ENCODE peak calls at places on chromosome 11, in eight cellular contexts. One of them, this sample, is unnamed.

GRCh38 chr11:76419896-76420295 is 24.9 kb upstream of the EMSY start:
- DNase-seq in tibial artery: no peak
- DNase-seq in HS-27A: no peak
- DNase-seq in ELR: peak; percentile 19
- DNase-seq in NCI-H2029 treated with DMSO at 0.1 percent for 48 hours: no peak
- DNase-seq in LHCN-M2: no peak
- DNase-seq in HCT116: no peak
- DNase-seq in ovary: no peak
- DNase-seq in this sample: no peak

GRCh38 chr11:95363710-95364109 is 132.7 kb upstream of the SESN3 start:
- DNase-seq in tibial artery: no peak
- DNase-seq in HS-27A: no peak
- DNase-seq in ELR: no peak
- DNase-seq in NCI-H2029 treated with DMSO at 0.1 percent for 48 hours: no peak
- DNase-seq in LHCN-M2: no peak
- DNase-seq in HCT116: no peak
- DNase-seq in ovary: no peak
- DNase-seq in this sample: no peak

GRCh38 chr11:112903310-112903709 is 57.9 kb upstream of the NCAM1 start:
- DNase-seq in tibial artery: no peak
- DNase-seq in HS-27A: no peak
- DNase-seq in ELR: no peak
- DNase-seq in NCI-H2029 treated with DMSO at 0.1 percent for 48 hours: peak; percentile 33
- DNase-seq in LHCN-M2: no peak
- DNase-seq in HCT116: no peak
- DNase-seq in ovary: no peak
- DNase-seq in this sample: peak; percentile 94

GRCh38 chr11:5618807-5619206 is 6.0 kb upstream of the TRIM34 start:
- DNase-seq in tibial artery: no peak
- DNase-seq in HS-27A: peak; percentile 79
- DNase-seq in ELR: peak; percentile 95
- DNase-seq in NCI-H2029 treated with DMSO at 0.1 percent for 48 hours: no peak
- DNase-seq in LHCN-M2: peak; percentile 81
- DNase-seq in HCT116: no peak
- DNase-seq in ovary: no peak
- DNase-seq in this sample: no peak

GRCh38 chr11:126405374-126405773 is 49.9 kb downstream of the ST3GAL4 start:
- DNase-seq in tibial artery: no peak
- DNase-seq in HS-27A: no peak
- DNase-seq in ELR: no peak
- DNase-seq in NCI-H2029 treated with DMSO at 0.1 percent for 48 hours: no peak
- DNase-seq in LHCN-M2: no peak
- DNase-seq in HCT116: peak; percentile 12
- DNase-seq in ovary: no peak
- DNase-seq in this sample: no peak

GRCh38 chr11:117230286-117230961 is 1.4 kb downstream of the PCSK7 start:
- DNase-seq in tibial artery: no peak
- DNase-seq in HS-27A: no peak
- DNase-seq in ELR: peak; percentile 30
- DNase-seq in NCI-H2029 treated with DMSO at 0.1 percent for 48 hours: no peak
- DNase-seq in LHCN-M2: peak; percentile 33
- DNase-seq in HCT116: no peak
- DNase-seq in ovary: no peak
- DNase-seq in this sample: no peak

GRCh38 chr11:131370090-131370751 is at the start of gene NTM:
- DNase-seq in tibial artery: peak; percentile 52
- DNase-seq in HS-27A: no peak
- DNase-seq in ELR: no peak
- DNase-seq in NCI-H2029 treated with DMSO at 0.1 percent for 48 hours: no peak
- DNase-seq in LHCN-M2: peak; percentile 78
- DNase-seq in HCT116: no peak
- DNase-seq in ovary: no peak
- DNase-seq in this sample: peak; percentile 93

GRCh38 chr11:105181100-105181499 is 41.5 kb upstream of the CARD18 start:
- DNase-seq in tibial artery: no peak
- DNase-seq in HS-27A: no peak
- DNase-seq in ELR: peak; percentile 55
- DNase-seq in NCI-H2029 treated with DMSO at 0.1 percent for 48 hours: no peak
- DNase-seq in LHCN-M2: peak; percentile 71
- DNase-seq in HCT116: no peak
- DNase-seq in ovary: no peak
- DNase-seq in this sample: peak; percentile 66

GRCh38 chr11:116132273-116132978 is 628.2 kb upstream of the CADM1 start:
- DNase-seq in tibial artery: no peak
- DNase-seq in HS-27A: no peak
- DNase-seq in ELR: no peak
- DNase-seq in NCI-H2029 treated with DMSO at 0.1 percent for 48 hours: no peak
- DNase-seq in LHCN-M2: no peak
- DNase-seq in HCT116: no peak
- DNase-seq in ovary: no peak
- DNase-seq in this sample: no peak

GRCh38 chr11:64903291-64903833 is 13.6 kb downstream of the ATG2A start:
- DNase-seq in tibial artery: no peak
- DNase-seq in HS-27A: no peak
- DNase-seq in ELR: no peak
- DNase-seq in NCI-H2029 treated with DMSO at 0.1 percent for 48 hours: no peak
- DNase-seq in LHCN-M2: no peak
- DNase-seq in HCT116: no peak
- DNase-seq in ovary: no peak
- DNase-seq in this sample: no peak

GRCh38 chr11:105621985-105622384 is 12.1 kb downstream of the GRIA4 start:
- DNase-seq in tibial artery: no peak
- DNase-seq in HS-27A: no peak
- DNase-seq in ELR: peak; percentile 48
- DNase-seq in NCI-H2029 treated with DMSO at 0.1 percent for 48 hours: no peak
- DNase-seq in LHCN-M2: no peak
- DNase-seq in HCT116: no peak
- DNase-seq in ovary: no peak
- DNase-seq in this sample: no peak

GRCh38 chr11:64248578-64248977 is 1.8 kb upstream of the PPP1R14B start:
- DNase-seq in tibial artery: no peak
- DNase-seq in HS-27A: no peak
- DNase-seq in ELR: no peak
- DNase-seq in NCI-H2029 treated with DMSO at 0.1 percent for 48 hours: no peak
- DNase-seq in LHCN-M2: no peak
- DNase-seq in HCT116: no peak
- DNase-seq in ovary: no peak
- DNase-seq in this sample: no peak

GRCh38 chr11:72352859-72353551 is 81.3 kb downstream of the CLPB start:
- DNase-seq in tibial artery: no peak
- DNase-seq in HS-27A: no peak
- DNase-seq in ELR: peak; percentile 85
- DNase-seq in NCI-H2029 treated with DMSO at 0.1 percent for 48 hours: no peak
- DNase-seq in LHCN-M2: peak; percentile 69
- DNase-seq in HCT116: no peak
- DNase-seq in ovary: no peak
- DNase-seq in this sample: no peak

GRCh38 chr11:85961130-85961529 is 105.9 kb downstream of the CCDC83 start:
- DNase-seq in tibial artery: no peak
- DNase-seq in HS-27A: no peak
- DNase-seq in ELR: no peak
- DNase-seq in NCI-H2029 treated with DMSO at 0.1 percent for 48 hours: no peak
- DNase-seq in LHCN-M2: no peak
- DNase-seq in HCT116: no peak
- DNase-seq in ovary: no peak
- DNase-seq in this sample: no peak

GRCh38 chr11:70495351-70496310 is 97.3 kb downstream of the CTTN start:
- DNase-seq in tibial artery: no peak
- DNase-seq in HS-27A: no peak
- DNase-seq in ELR: no peak
- DNase-seq in NCI-H2029 treated with DMSO at 0.1 percent for 48 hours: peak; percentile 53
- DNase-seq in LHCN-M2: no peak
- DNase-seq in HCT116: no peak
- DNase-seq in ovary: no peak
- DNase-seq in this sample: no peak

GRCh38 chr11:119584193-119585037 is 144.6 kb downstream of the NECTIN1 start:
- DNase-seq in tibial artery: peak; percentile 34
- DNase-seq in HS-27A: peak; percentile 57
- DNase-seq in ELR: peak; percentile 75
- DNase-seq in NCI-H2029 treated with DMSO at 0.1 percent for 48 hours: peak; percentile 12
- DNase-seq in LHCN-M2: peak; percentile 58
- DNase-seq in HCT116: no peak
- DNase-seq in ovary: no peak
- DNase-seq in this sample: peak; percentile 70

GRCh38 chr11:123122341-123122740 is 60.4 kb upstream of the HSPA8 start:
- DNase-seq in tibial artery: peak; percentile 63
- DNase-seq in HS-27A: no peak
- DNase-seq in ELR: peak; percentile 20
- DNase-seq in NCI-H2029 treated with DMSO at 0.1 percent for 48 hours: no peak
- DNase-seq in LHCN-M2: peak; percentile 82
- DNase-seq in HCT116: no peak
- DNase-seq in ovary: peak; percentile 75
- DNase-seq in this sample: no peak

GRCh38 chr11:74168838-74169237 is 2.0 kb downstream of the C2CD3 start:
- DNase-seq in tibial artery: no peak
- DNase-seq in HS-27A: no peak
- DNase-seq in ELR: no peak
- DNase-seq in NCI-H2029 treated with DMSO at 0.1 percent for 48 hours: no peak
- DNase-seq in LHCN-M2: no peak
- DNase-seq in HCT116: no peak
- DNase-seq in ovary: no peak
- DNase-seq in this sample: no peak

GRCh38 chr11:12070446-12071267 is 39.7 kb upstream of the MICAL2 start:
- DNase-seq in tibial artery: no peak
- DNase-seq in HS-27A: no peak
- DNase-seq in ELR: no peak
- DNase-seq in NCI-H2029 treated with DMSO at 0.1 percent for 48 hours: no peak
- DNase-seq in LHCN-M2: peak; percentile 89
- DNase-seq in HCT116: no peak
- DNase-seq in ovary: no peak
- DNase-seq in this sample: no peak

GRCh38 chr11:94897330-94897768 is 76.0 kb downstream of the CWC15 start:
- DNase-seq in tibial artery: peak; percentile 48
- DNase-seq in HS-27A: no peak
- DNase-seq in ELR: peak; percentile 64
- DNase-seq in NCI-H2029 treated with DMSO at 0.1 percent for 48 hours: peak; percentile 37
- DNase-seq in LHCN-M2: peak; percentile 40
- DNase-seq in HCT116: peak; percentile 47
- DNase-seq in ovary: peak; percentile 67
- DNase-seq in this sample: peak; percentile 28

GRCh38 chr11:36736103-36736502 is 138.1 kb upstream of the RAG2 start:
- DNase-seq in tibial artery: no peak
- DNase-seq in HS-27A: no peak
- DNase-seq in ELR: no peak
- DNase-seq in NCI-H2029 treated with DMSO at 0.1 percent for 48 hours: no peak
- DNase-seq in LHCN-M2: no peak
- DNase-seq in HCT116: no peak
- DNase-seq in ovary: no peak
- DNase-seq in this sample: no peak

GRCh38 chr11:104700609-104701008 is 197.7 kb downstream of the CASP12 start:
- DNase-seq in tibial artery: no peak
- DNase-seq in HS-27A: no peak
- DNase-seq in ELR: peak; percentile 35
- DNase-seq in NCI-H2029 treated with DMSO at 0.1 percent for 48 hours: no peak
- DNase-seq in LHCN-M2: peak; percentile 68
- DNase-seq in HCT116: no peak
- DNase-seq in ovary: no peak
- DNase-seq in this sample: no peak

GRCh38 chr11:104926771-104927470 is 28.7 kb upstream of the CASP12 start:
- DNase-seq in tibial artery: no peak
- DNase-seq in HS-27A: no peak
- DNase-seq in ELR: no peak
- DNase-seq in NCI-H2029 treated with DMSO at 0.1 percent for 48 hours: no peak
- DNase-seq in LHCN-M2: no peak
- DNase-seq in HCT116: no peak
- DNase-seq in ovary: peak; percentile 13
- DNase-seq in this sample: no peak

GRCh38 chr11:10303558-10304363 is 1.1 kb upstream of the ADM start:
- DNase-seq in tibial artery: no peak
- DNase-seq in HS-27A: no peak
- DNase-seq in ELR: peak; percentile 90
- DNase-seq in NCI-H2029 treated with DMSO at 0.1 percent for 48 hours: peak; percentile 64
- DNase-seq in LHCN-M2: peak; percentile 74
- DNase-seq in HCT116: no peak
- DNase-seq in ovary: peak; percentile 36
- DNase-seq in this sample: no peak

GRCh38 chr11:134349802-134350355 is 18.1 kb downstream of the GLB1L2 start:
- DNase-seq in tibial artery: no peak
- DNase-seq in HS-27A: no peak
- DNase-seq in ELR: no peak
- DNase-seq in NCI-H2029 treated with DMSO at 0.1 percent for 48 hours: no peak
- DNase-seq in LHCN-M2: no peak
- DNase-seq in HCT116: no peak
- DNase-seq in ovary: no peak
- DNase-seq in this sample: no peak

GRCh38 chr11:65814131-65814959 is 19.4 kb upstream of the SNX32 start:
- DNase-seq in tibial artery: no peak
- DNase-seq in HS-27A: no peak
- DNase-seq in ELR: peak; percentile 39
- DNase-seq in NCI-H2029 treated with DMSO at 0.1 percent for 48 hours: no peak
- DNase-seq in LHCN-M2: no peak
- DNase-seq in HCT116: no peak
- DNase-seq in ovary: no peak
- DNase-seq in this sample: no peak

GRCh38 chr11:82756765-82757650 is 23.3 kb upstream of the FAM181B start:
- DNase-seq in tibial artery: no peak
- DNase-seq in HS-27A: no peak
- DNase-seq in ELR: no peak
- DNase-seq in NCI-H2029 treated with DMSO at 0.1 percent for 48 hours: no peak
- DNase-seq in LHCN-M2: no peak
- DNase-seq in HCT116: no peak
- DNase-seq in ovary: no peak
- DNase-seq in this sample: peak; percentile 89

GRCh38 chr11:70670684-70671034 is 272.3 kb downstream of the CTTN start:
- DNase-seq in tibial artery: no peak
- DNase-seq in HS-27A: no peak
- DNase-seq in ELR: no peak
- DNase-seq in NCI-H2029 treated with DMSO at 0.1 percent for 48 hours: no peak
- DNase-seq in LHCN-M2: no peak
- DNase-seq in HCT116: no peak
- DNase-seq in ovary: no peak
- DNase-seq in this sample: no peak

GRCh38 chr11:95498731-95499396 is 267.9 kb upstream of the SESN3 start:
- DNase-seq in tibial artery: no peak
- DNase-seq in HS-27A: no peak
- DNase-seq in ELR: no peak
- DNase-seq in NCI-H2029 treated with DMSO at 0.1 percent for 48 hours: no peak
- DNase-seq in LHCN-M2: no peak
- DNase-seq in HCT116: no peak
- DNase-seq in ovary: no peak
- DNase-seq in this sample: no peak

GRCh38 chr11:6604081-6604626 is 580 bp downstream of the ILK start:
- DNase-seq in tibial artery: peak; percentile 68
- DNase-seq in HS-27A: peak; percentile 50
- DNase-seq in ELR: peak; percentile 70
- DNase-seq in NCI-H2029 treated with DMSO at 0.1 percent for 48 hours: no peak
- DNase-seq in LHCN-M2: peak; percentile 66
- DNase-seq in HCT116: no peak
- DNase-seq in ovary: peak; percentile 54
- DNase-seq in this sample: peak; percentile 64

GRCh38 chr11:110755961-110756360 is 43.7 kb upstream of the ARHGAP20 start:
- DNase-seq in tibial artery: no peak
- DNase-seq in HS-27A: no peak
- DNase-seq in ELR: no peak
- DNase-seq in NCI-H2029 treated with DMSO at 0.1 percent for 48 hours: no peak
- DNase-seq in LHCN-M2: peak; percentile 76
- DNase-seq in HCT116: no peak
- DNase-seq in ovary: no peak
- DNase-seq in this sample: no peak

This sample was measured in putamen.